ENCODE peak calls at places on chromosomes 16 and 17, in six cellular contexts. X, C, V, N, U and Y are unnamed samples.

GRCh38 chr17:2075336-2076056 is 20.6 kb downstream of the HIC1 start:
- DNase-seq in X (no peak), C (no peak), V (no peak), N (no peak), U (no peak), Y (no peak)

GRCh38 chr16:66878067-66878466 is 2.2 kb upstream of the PDP2 start:
- DNase-seq in X (no peak), C (peak; percentile 75), V (peak; percentile 78), N (no peak), U (peak; percentile 25), Y (no peak)

GRCh38 chr16:67000384-67001158 is 12.2 kb downstream of the CES4A start:
- DNase-seq in X (peak; percentile 58), C (peak; percentile 58), V (peak; percentile 81), N (peak; percentile 54), U (peak; percentile 73), Y (no peak)

GRCh38 chr16:23206986-23207385 is 24.4 kb downstream of the SCNN1G start:
- DNase-seq in X (peak; percentile 57), C (no peak), V (no peak), N (no peak), U (no peak), Y (no peak)

GRCh38 chr16:48958681-48959080 is 323.0 kb downstream of the CBLN1 start:
- DNase-seq in X (no peak), C (no peak), V (no peak), N (no peak), U (no peak), Y (no peak)

GRCh38 chr16:81513204-81514040 is 68.8 kb downstream of the CMIP start:
- DNase-seq in X (no peak), C (no peak), V (no peak), N (no peak), U (no peak), Y (peak; percentile 33)

GRCh38 chr16:75622762-75623605 is at the start of gene ADAT1:
- DNase-seq in X (peak; percentile 94), C (peak; percentile 97), V (peak; percentile 96), N (peak; percentile 98), U (peak; percentile 98), Y (peak; percentile 91)

GRCh38 chr16:71885261-71885650 is 1.3 kb upstream of the ZNF821 start:
- DNase-seq in X (no peak), C (no peak), V (no peak), N (no peak), U (no peak), Y (no peak)

GRCh38 chr16:89104303-89104702 is 10.7 kb downstream of the ACSF3 start:
- DNase-seq in X (no peak), C (no peak), V (no peak), N (no peak), U (no peak), Y (no peak)

GRCh38 chr17:77681820-77682219 is 276.7 kb upstream of the TNRC6C start:
- DNase-seq in X (no peak), C (no peak), V (no peak), N (no peak), U (no peak), Y (no peak)

GRCh38 chr17:8574687-8575086 is 55.8 kb downstream of the MYH10 start:
- DNase-seq in X (no peak), C (no peak), V (no peak), N (no peak), U (no peak), Y (no peak)

GRCh38 chr17:77332981-77333685 is 192.4 kb downstream of the SEC14L1 start:
- DNase-seq in X (no peak), C (no peak), V (peak; percentile 64), N (no peak), U (no peak), Y (no peak)

GRCh38 chr16:77298638-77299360 is 99.6 kb downstream of the SYCE1L start:
- DNase-seq in X (no peak), C (no peak), V (no peak), N (no peak), U (no peak), Y (no peak)

GRCh38 chr17:57527437-57528083 is 217.5 kb downstream of the CCDC182 start:
- DNase-seq in X (no peak), C (no peak), V (no peak), N (no peak), U (peak; percentile 60), Y (no peak)

GRCh38 chr17:3885271-3885670 is 7.6 kb downstream of the CAMKK1 start:
- DNase-seq in X (no peak), C (no peak), V (no peak), N (no peak), U (no peak), Y (no peak)

GRCh38 chr16:53093162-53093744 is 38.5 kb downstream of the CHD9 start:
- DNase-seq in X (no peak), C (no peak), V (no peak), N (no peak), U (no peak), Y (no peak)